ENCODE peak calls at places on chromosome 10, in eight cellular contexts. M is brain microvascular endothelial cell, G is neuronal stem cell, H is dorsolateral prefrontal cortex, O is aorta, W is SK-N-SH, I is GM23338, Z is lung. V is an unnamed sample.

GRCh38 chr10:91046891-91047290 is 126.0 kb upstream of the ANKRD1 start:
- DNase-seq in M (no peak), G (no peak), O (no peak), Z (no peak), W (no peak), H (no peak), I (no peak), V (no peak)

GRCh38 chr10:92799591-92799990 is 48.7 kb upstream of the EXOC6 start:
- DNase-seq in H (no peak), W (no peak), M (no peak), G (no peak), Z (no peak), I (no peak), O (no peak), V (no peak)

GRCh38 chr10:63523015-63523414 is 1.8 kb downstream of the REEP3 start:
- DNase-seq in O (no peak), I (no peak), H (no peak), Z (no peak), W (no peak), M (no peak), G (no peak), V (no peak)

GRCh38 chr10:108662975-108663374 is 1260.3 kb downstream of the XPNPEP1 start:
- DNase-seq in H (no peak), W (no peak), O (no peak), M (no peak), Z (no peak), I (no peak), G (no peak), V (no peak)

GRCh38 chr10:66916030-66916429 is 9.8 kb upstream of the LRRTM3 start:
- DNase-seq in O (no peak), Z (no peak), G (no peak), I (no peak), M (no peak), W (no peak), H (no peak), V (no peak)

GRCh38 chr10:122709971-122710370 is 10.3 kb upstream of the C10orf120 start:
- DNase-seq in O (no peak), W (no peak), M (no peak), Z (no peak), G (no peak), I (no peak), H (no peak), V (no peak)

GRCh38 chr10:78911533-78912340 is 157.0 kb upstream of the ZMIZ1 start:
- DNase-seq in M (no peak), I (no peak), G (no peak), Z (peak; percentile 75), O (peak; percentile 55), H (peak; percentile 39), W (no peak), V (peak; percentile 66)

GRCh38 chr10:3776796-3777571 is 8.0 kb downstream of the KLF6 start:
- DNase-seq in W (no peak), O (peak; percentile 81), H (no peak), Z (no peak), M (peak; percentile 79), I (no peak), G (no peak), V (peak; percentile 65)

GRCh38 chr10:104332243-104333036 is 5.8 kb downstream of the ITPRIP start:
- DNase-seq in Z (no peak), W (no peak), I (no peak), G (no peak), M (no peak), H (no peak), O (no peak), V (no peak)

GRCh38 chr10:97676770-97677581 is 10.1 kb downstream of the AVPI1 start:
- DNase-seq in M (no peak), O (no peak), H (no peak), Z (peak; percentile 44), W (peak; percentile 82), I (peak; percentile 75), G (peak; percentile 32), V (peak; percentile 21)

GRCh38 chr10:4070171-4070570 is 285.2 kb upstream of the KLF6 start:
- DNase-seq in O (no peak), M (no peak), H (no peak), W (no peak), I (no peak), G (no peak), Z (no peak), V (no peak)

GRCh38 chr10:119687192-119688032 is 36.2 kb downstream of the BAG3 start:
- DNase-seq in H (no peak), Z (no peak), G (peak; percentile 61), W (no peak), M (no peak), I (peak; percentile 98), O (no peak), V (no peak)
- H3K4me3 ChIP-seq in H (peak overlapping the region; percentile 41), Z (no peak overlapping the region), G (no peak overlapping the region), W (peak overlapping the region; percentile 36), M (peak overlapping the region; percentile 52), I (peak overlapping the region; percentile 58), O (no peak overlapping the region), V (no peak overlapping the region)

GRCh38 chr10:6689036-6689435 is 109.0 kb upstream of the PRKCQ start:
- DNase-seq in G (no peak), O (no peak), M (no peak), W (no peak), I (no peak), H (no peak), Z (no peak), V (peak; percentile 16)
- H3K4me3 ChIP-seq in G (no peak overlapping the region), O (no peak overlapping the region), M (no peak overlapping the region), W (no peak overlapping the region), I (no peak overlapping the region), H (no peak overlapping the region), Z (no peak overlapping the region), V (no peak overlapping the region)

GRCh38 chr10:116687633-116688032 is 54.7 kb downstream of the HSPA12A start:
- DNase-seq in I (no peak), Z (no peak), W (no peak), G (no peak), M (no peak), H (no peak), O (no peak), V (no peak)

GRCh38 chr10:116689744-116690143 is 52.6 kb downstream of the HSPA12A start:
- DNase-seq in Z (no peak), I (no peak), M (no peak), O (no peak), W (no peak), G (no peak), H (no peak), V (no peak)

GRCh38 chr10:116686632-116687031 is 55.7 kb downstream of the HSPA12A start:
- DNase-seq in G (no peak), M (no peak), O (no peak), Z (no peak), I (no peak), H (no peak), W (no peak), V (no peak)

GRCh38 chr10:116689096-116689495 is 53.3 kb downstream of the HSPA12A start:
- DNase-seq in W (no peak), O (no peak), G (no peak), Z (no peak), I (no peak), H (no peak), M (no peak), V (no peak)

GRCh38 chr10:116688241-116688711 is 54.1 kb downstream of the HSPA12A start:
- DNase-seq in Z (no peak), G (no peak), O (no peak), I (peak; percentile 25), W (no peak), M (peak; percentile 27), H (no peak), V (peak; percentile 79)
- H3K4me3 ChIP-seq in Z (no peak overlapping the region), G (no peak overlapping the region), O (no peak overlapping the region), I (no peak overlapping the region), W (no peak overlapping the region), M (no peak overlapping the region), H (no peak overlapping the region), V (peak overlapping the region; percentile 19)

GRCh38 chr10:129966831-129967578 is 2.9 kb upstream of the EBF3 start:
- DNase-seq in O (no peak), M (no peak), W (no peak), I (peak; percentile 76), Z (no peak), H (no peak), G (peak; percentile 39), V (no peak)
- H3K4me3 ChIP-seq in O (no peak overlapping the region), M (no peak overlapping the region), W (no peak overlapping the region), I (peak overlapping the region; percentile 60), Z (no peak overlapping the region), H (no peak overlapping the region), G (peak overlapping the region; percentile 60), V (no peak overlapping the region)

DNA sequence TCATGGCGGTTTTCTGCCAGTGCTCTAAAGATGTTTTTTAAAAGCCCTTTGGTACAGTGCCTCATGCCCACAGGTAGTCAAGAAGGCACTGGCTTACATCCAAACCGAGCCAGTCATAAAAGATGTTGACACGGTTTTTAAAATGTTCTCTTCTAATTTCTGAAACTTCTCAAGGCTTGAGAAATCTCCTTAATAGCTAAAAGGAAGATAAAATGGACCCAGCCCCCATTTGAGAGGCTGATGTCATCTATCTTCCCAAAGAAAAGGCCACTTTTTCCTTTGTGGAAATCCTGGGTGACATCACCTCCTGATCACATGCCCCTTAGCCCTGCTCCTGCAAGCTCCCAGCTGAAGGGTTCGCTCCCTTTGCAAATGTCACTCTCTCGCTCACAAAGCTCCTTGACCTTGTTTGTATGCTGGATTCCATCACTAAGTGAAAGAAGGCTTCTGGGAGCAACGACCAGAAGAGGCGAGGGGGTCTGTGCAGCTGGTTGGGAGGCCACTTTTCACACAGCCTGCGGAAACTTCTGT is 122.9 kb downstream of the CUBN start:
- DNase-seq in I (no peak), W (no peak), H (no peak), M (no peak), Z (peak; percentile 77), G (no peak), O (no peak), V (no peak)
- H3K4me3 ChIP-seq in I (no peak overlapping the region), W (no peak overlapping the region), H (no peak overlapping the region), M (no peak overlapping the region), Z (no peak overlapping the region), G (no peak overlapping the region), O (no peak overlapping the region), V (no peak overlapping the region)

GRCh38 chr10:61837748-61838055 is 63.8 kb upstream of the ARID5B start:
- DNase-seq in H (no peak), I (no peak), Z (no peak), W (no peak), O (no peak), G (no peak), M (no peak), V (no peak)
- H3K4me3 ChIP-seq in H (no peak overlapping the region), I (no peak overlapping the region), Z (no peak overlapping the region), W (no peak overlapping the region), O (peak overlapping the region; percentile 6), G (no peak overlapping the region), M (no peak overlapping the region), V (no peak overlapping the region)